ENCODE peak calls at places on chromosome 9, in four cellular contexts. Q is NB4, T is IMR-90, U is prostate gland. S is an unnamed sample.

GRCh38 chr9:16864741-16865434 is 5.6 kb downstream of the BNC2 start:
- DNase-seq in Q (no peak), T (peak; percentile 82), U (no peak), S (no peak)

GRCh38 chr9:38284768-38285080 is 107.8 kb upstream of the ALDH1B1 start:
- DNase-seq in Q (no peak), T (no peak), U (no peak), S (no peak)

GRCh38 chr9:104412238-104412637 is 91.8 kb upstream of the OR13F1 start:
- DNase-seq in Q (peak; percentile 11), T (no peak), U (no peak), S (no peak)

GRCh38 chr9:114156311-114156657 is 947 bp downstream of the COL27A1 start:
- DNase-seq in Q (peak; percentile 51), T (no peak), U (no peak), S (no peak)

GRCh38 chr9:93064392-93065124 is 6.1 kb downstream of the SUSD3 start:
- DNase-seq in Q (peak; percentile 98), T (no peak), U (peak; percentile 13), S (no peak)

GRCh38 chr9:655875-656274 is 185.6 kb upstream of the DMRT1 start:
- DNase-seq in Q (peak; percentile 71), T (no peak), U (peak; percentile 40), S (no peak)

GRCh38 chr9:105431413-105432246 is 16.2 kb upstream of the FSD1L start:
- DNase-seq in Q (no peak), T (no peak), U (no peak), S (no peak)

GRCh38 chr9:115717711-115718173 is 435.8 kb upstream of the PAPPA start:
- DNase-seq in Q (no peak), T (peak; percentile 33), U (no peak), S (no peak)

GRCh38 chr9:138071731-138072130 is 194.1 kb downstream of the CACNA1B start:
- DNase-seq in Q (no peak), T (no peak), U (no peak), S (peak; percentile 15)

GRCh38 chr9:71179183-71179582 is 57.8 kb upstream of the TRPM3 start:
- DNase-seq in Q (no peak), T (no peak), U (no peak), S (no peak)

GRCh38 chr9:100309992-100310391 is 42.8 kb downstream of the TEX10 start:
- DNase-seq in Q (no peak), T (no peak), U (no peak), S (no peak)

GRCh38 chr9:126860757-126861466 is 473 bp downstream of the ZBTB34 start:
- DNase-seq in Q (peak; percentile 36), T (no peak), U (no peak), S (peak; percentile 58)

GRCh38 chr9:70044450-70045307 is 1.0 kb downstream of the MAMDC2 start:
- DNase-seq in Q (no peak), T (peak; percentile 63), U (no peak), S (peak; percentile 79)

GRCh38 chr9:70835323-70835722 is 286.1 kb downstream of the TRPM3 start:
- DNase-seq in Q (no peak), T (no peak), U (no peak), S (no peak)

GRCh38 chr9:22005083-22005699 is 3.9 kb downstream of the CDKN2B start:
- DNase-seq in Q (no peak), T (peak; percentile 37), U (no peak), S (no peak)

GRCh38 chr9:6086006-6086655 is 70.7 kb upstream of the RANBP6 start:
- DNase-seq in Q (no peak), T (no peak), U (no peak), S (no peak)

GRCh38 chr9:6079386-6079785 is 64.0 kb upstream of the RANBP6 start:
- DNase-seq in Q (no peak), T (no peak), U (no peak), S (no peak)

GRCh38 chr9:6078382-6079105 is 63.1 kb upstream of the RANBP6 start:
- DNase-seq in Q (no peak), T (no peak), U (no peak), S (no peak)

GRCh38 chr9:6076856-6077255 is 61.4 kb upstream of the RANBP6 start:
- DNase-seq in Q (no peak), T (peak; percentile 46), U (no peak), S (no peak)

GRCh38 chr9:6080154-6080716 is 64.8 kb upstream of the RANBP6 start:
- DNase-seq in Q (peak; percentile 99), T (peak; percentile 82), U (peak; percentile 84), S (peak; percentile 91)
- TF ChIP-seq POLR2A in Q (peak; percentile 24), T (no peak), U (peak; percentile 13), S (no peak)

GRCh38 chr9:109320338-109320733 is 523 bp downstream of the EPB41L4B start:
- DNase-seq in Q (peak; percentile 36), T (no peak), U (no peak), S (peak; percentile 82)
- H3K4me3 ChIP-seq in Q (no peak overlapping the region), T (peak overlapping the region; percentile 45), U (peak overlapping the region; percentile 41), S (no peak overlapping the region)

GRCh38 chr9:109315889-109316640 is 4.8 kb downstream of the EPB41L4B start:
- DNase-seq in Q (no peak), T (peak; percentile 18), U (peak; percentile 96), S (peak; percentile 94)
- TF ChIP-seq POLR2A in Q (no peak), T (no peak), U (peak; percentile 58), S (no peak)

GRCh38 chr9:127862075-127863011 is 7.9 kb upstream of the ENG start:
- DNase-seq in Q (peak; percentile 95), T (no peak), U (peak; percentile 19), S (peak; percentile 93)
- H3K4me3 ChIP-seq in Q (no peak overlapping the region), T (no peak overlapping the region), U (no peak overlapping the region), S (no peak overlapping the region)

DNA sequence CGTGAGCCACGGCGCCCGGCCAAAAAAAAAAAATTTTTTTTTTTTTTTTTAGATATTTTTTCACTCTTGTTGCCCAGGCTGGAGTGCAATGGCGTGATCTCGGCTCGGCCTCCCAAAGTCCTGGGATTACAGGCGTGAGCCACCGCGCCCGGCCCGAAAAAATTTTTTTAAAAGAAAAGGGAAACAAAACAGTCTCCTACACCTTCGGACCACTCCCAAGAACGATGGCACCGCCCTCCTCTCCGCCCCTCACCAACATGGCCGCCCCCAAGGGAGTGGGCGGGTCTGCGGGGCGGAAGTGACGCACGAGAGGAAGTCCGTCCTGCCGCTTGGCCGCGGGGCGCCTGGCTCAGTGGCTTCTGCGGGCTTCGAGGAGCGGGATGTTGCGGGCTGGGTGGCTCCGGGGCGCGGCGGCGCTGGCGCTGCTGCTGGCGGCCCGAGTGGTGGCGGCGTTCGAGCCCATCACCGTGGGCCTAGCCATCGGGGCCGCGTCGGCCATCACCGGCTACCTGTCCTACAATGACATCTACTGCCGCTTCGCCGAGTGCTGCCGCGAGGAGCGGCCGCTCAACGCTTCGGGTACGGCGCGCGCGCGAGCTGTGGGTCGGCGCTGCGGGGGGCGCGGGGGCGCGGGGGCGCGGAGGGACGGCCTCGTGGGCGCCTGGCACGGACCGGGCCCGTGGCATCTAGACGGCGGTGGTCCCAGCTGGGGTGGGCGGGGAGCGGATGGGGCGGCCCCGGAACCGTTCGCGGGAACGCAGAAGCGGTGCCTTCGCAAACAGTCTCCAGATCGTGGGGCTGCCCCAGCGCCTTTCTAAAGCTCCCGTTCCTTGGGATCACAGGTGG is at the start of gene TOR1B:
- DNase-seq in Q (peak; percentile 95), T (peak; percentile 87), U (peak; percentile 90), S (peak; percentile 98)
- TF ChIP-seq POLR2A in Q (peak; percentile 78), T (peak; percentile 88), U (peak; percentile 93), S (peak; percentile 29)

GRCh38 chr9:12785251-12785880 is 10.5 kb downstream of the LURAP1L start:
- DNase-seq in Q (no peak), T (peak; percentile 55), U (peak; percentile 31), S (no peak)
- H3K4me3 ChIP-seq in Q (no peak overlapping the region), T (no peak overlapping the region), U (no peak overlapping the region), S (no peak overlapping the region)

GRCh38 chr9:121121582-121122087 is 46.9 kb downstream of the CNTRL start:
- DNase-seq in Q (peak; percentile 98), T (peak; percentile 94), U (peak; percentile 99), S (peak; percentile 97)
- TF ChIP-seq POLR2A in Q (peak; percentile 35), T (no peak), U (peak; percentile 71), S (no peak)

S was measured in upper lobe of left lung.